ENCODE peak calls at places on chromosomes 7 and 10, in seven cellular contexts. One of them, this sample, is unnamed.

GRCh38 chr7:152760384-152761115 is 998 bp downstream of the ACTR3B start:
- DNase-seq in NT2/D1: no peak
- DNase-seq in GM23338: peak
- DNase-seq in neuronal stem cell: no peak
- DNase-seq in aorta: no peak
- DNase-seq in transverse colon: no peak
- DNase-seq in GM12878: no peak
- DNase-seq in this sample: no peak

GRCh38 chr7:4151926-4152549 is 530.1 kb upstream of the FOXK1 start:
- DNase-seq in NT2/D1: no peak
- DNase-seq in GM23338: no peak
- DNase-seq in neuronal stem cell: no peak
- DNase-seq in aorta: no peak
- DNase-seq in transverse colon: no peak
- DNase-seq in GM12878: no peak
- DNase-seq in this sample: no peak

GRCh38 chr10:70500812-70501301 is 22.3 kb downstream of the PALD1 start:
- DNase-seq in NT2/D1: no peak
- DNase-seq in GM23338: no peak
- DNase-seq in neuronal stem cell: no peak
- DNase-seq in aorta: no peak
- DNase-seq in transverse colon: no peak
- DNase-seq in GM12878: no peak
- DNase-seq in this sample: no peak

GRCh38 chr10:79331226-79331625 is 16.0 kb upstream of the PPIF start:
- DNase-seq in NT2/D1: no peak
- DNase-seq in GM23338: no peak
- DNase-seq in neuronal stem cell: no peak
- DNase-seq in aorta: peak
- DNase-seq in transverse colon: no peak
- DNase-seq in GM12878: no peak
- DNase-seq in this sample: no peak

GRCh38 chr7:43465581-43466554 is 117.0 kb upstream of the STK17A start:
- DNase-seq in NT2/D1: no peak
- DNase-seq in GM23338: no peak
- DNase-seq in neuronal stem cell: no peak
- DNase-seq in aorta: no peak
- DNase-seq in transverse colon: no peak
- DNase-seq in GM12878: no peak
- DNase-seq in this sample: no peak

GRCh38 chr7:79268730-79269129 is 184.7 kb downstream of the MAGI2 start:
- DNase-seq in NT2/D1: no peak
- DNase-seq in GM23338: no peak
- DNase-seq in neuronal stem cell: no peak
- DNase-seq in aorta: no peak
- DNase-seq in transverse colon: no peak
- DNase-seq in GM12878: no peak
- DNase-seq in this sample: no peak

GRCh38 chr7:132825932-132826480 is 249.7 kb upstream of the PLXNA4 start:
- DNase-seq in NT2/D1: no peak
- DNase-seq in GM23338: no peak
- DNase-seq in neuronal stem cell: no peak
- DNase-seq in aorta: no peak
- DNase-seq in transverse colon: no peak
- DNase-seq in GM12878: no peak
- DNase-seq in this sample: no peak

GRCh38 chr7:22550514-22551010 is 50.6 kb upstream of the STEAP1B start:
- DNase-seq in NT2/D1: no peak
- DNase-seq in GM23338: no peak
- DNase-seq in neuronal stem cell: no peak
- DNase-seq in aorta: no peak
- DNase-seq in transverse colon: no peak
- DNase-seq in GM12878: no peak
- DNase-seq in this sample: no peak

GRCh38 chr10:65602182-65602865 is 1323.5 kb upstream of the LRRTM3 start:
- DNase-seq in NT2/D1: no peak
- DNase-seq in GM23338: no peak
- DNase-seq in neuronal stem cell: no peak
- DNase-seq in aorta: no peak
- DNase-seq in transverse colon: no peak
- DNase-seq in GM12878: no peak
- DNase-seq in this sample: no peak

GRCh38 chr7:24609059-24609458 is 35.8 kb downstream of the PALS2 start:
- DNase-seq in NT2/D1: no peak
- DNase-seq in GM23338: peak
- DNase-seq in neuronal stem cell: no peak
- DNase-seq in aorta: no peak
- DNase-seq in transverse colon: no peak
- DNase-seq in GM12878: no peak
- DNase-seq in this sample: no peak

GRCh38 chr10:97327348-97328294 is 6.9 kb downstream of the FRAT2 start:
- DNase-seq in NT2/D1: no peak
- DNase-seq in GM23338: no peak
- DNase-seq in neuronal stem cell: no peak
- DNase-seq in aorta: no peak
- DNase-seq in transverse colon: no peak
- DNase-seq in GM12878: no peak
- DNase-seq in this sample: no peak

GRCh38 chr10:17290226-17290625 is 62.2 kb downstream of the VIM start:
- DNase-seq in NT2/D1: no peak
- DNase-seq in GM23338: peak
- DNase-seq in neuronal stem cell: no peak
- DNase-seq in aorta: no peak
- DNase-seq in transverse colon: no peak
- DNase-seq in GM12878: no peak
- DNase-seq in this sample: no peak

GRCh38 chr7:150986099-150986512 is 4.7 kb upstream of the NOS3 start:
- DNase-seq in NT2/D1: no peak
- DNase-seq in GM23338: peak
- DNase-seq in neuronal stem cell: no peak
- DNase-seq in aorta: no peak
- DNase-seq in transverse colon: peak
- DNase-seq in GM12878: no peak
- DNase-seq in this sample: no peak

GRCh38 chr10:101576229-101576863 is 11.7 kb downstream of the POLL start:
- DNase-seq in NT2/D1: no peak
- DNase-seq in GM23338: no peak
- DNase-seq in neuronal stem cell: no peak
- DNase-seq in aorta: peak
- DNase-seq in transverse colon: no peak
- DNase-seq in GM12878: no peak
- DNase-seq in this sample: no peak

GRCh38 chr7:11858668-11859302 is 26.8 kb upstream of the THSD7A start:
- DNase-seq in NT2/D1: no peak
- DNase-seq in GM23338: no peak
- DNase-seq in neuronal stem cell: no peak
- DNase-seq in aorta: no peak
- DNase-seq in transverse colon: no peak
- DNase-seq in GM12878: no peak
- DNase-seq in this sample: no peak

GRCh38 chr7:11760372-11760771 is 71.6 kb downstream of the THSD7A start:
- DNase-seq in NT2/D1: no peak
- DNase-seq in GM23338: no peak
- DNase-seq in neuronal stem cell: no peak
- DNase-seq in aorta: no peak
- DNase-seq in transverse colon: no peak
- DNase-seq in GM12878: no peak
- DNase-seq in this sample: no peak

GRCh38 chr10:119575506-119575905 is 21.3 kb downstream of the TIAL1 start:
- DNase-seq in NT2/D1: no peak
- DNase-seq in GM23338: no peak
- DNase-seq in neuronal stem cell: no peak
- DNase-seq in aorta: no peak
- DNase-seq in transverse colon: no peak
- DNase-seq in GM12878: no peak
- DNase-seq in this sample: no peak

GRCh38 chr10:84390364-84390763 is 62.0 kb downstream of the CCSER2 start:
- DNase-seq in NT2/D1: no peak
- DNase-seq in GM23338: no peak
- DNase-seq in neuronal stem cell: no peak
- DNase-seq in aorta: no peak
- DNase-seq in transverse colon: no peak
- DNase-seq in GM12878: no peak
- DNase-seq in this sample: no peak

GRCh38 chr7:105478606-105479005 is 43.5 kb downstream of the PUS7 start:
- DNase-seq in NT2/D1: no peak
- DNase-seq in GM23338: no peak
- DNase-seq in neuronal stem cell: no peak
- DNase-seq in aorta: no peak
- DNase-seq in transverse colon: no peak
- DNase-seq in GM12878: no peak
- DNase-seq in this sample: no peak

GRCh38 chr7:151742713-151743480 is 134.0 kb downstream of the PRKAG2 start:
- DNase-seq in NT2/D1: peak
- DNase-seq in GM23338: peak
- DNase-seq in neuronal stem cell: peak
- DNase-seq in aorta: no peak
- DNase-seq in transverse colon: no peak
- DNase-seq in GM12878: no peak
- DNase-seq in this sample: no peak

GRCh38 chr7:106068986-106069385 is 43.1 kb downstream of the SYPL1 start:
- DNase-seq in NT2/D1: no peak
- DNase-seq in GM23338: no peak
- DNase-seq in neuronal stem cell: no peak
- DNase-seq in aorta: no peak
- DNase-seq in transverse colon: no peak
- DNase-seq in GM12878: no peak
- DNase-seq in this sample: no peak

GRCh38 chr7:130350945-130351663 is 6.5 kb downstream of the CPA5 start:
- DNase-seq in NT2/D1: no peak
- DNase-seq in GM23338: no peak
- DNase-seq in neuronal stem cell: no peak
- DNase-seq in aorta: no peak
- DNase-seq in transverse colon: no peak
- DNase-seq in GM12878: peak
- DNase-seq in this sample: peak

GRCh38 chr7:151085691-151086620 is at the start of gene AGAP3:
- DNase-seq in NT2/D1: no peak
- DNase-seq in GM23338: peak
- DNase-seq in neuronal stem cell: peak
- DNase-seq in aorta: peak
- DNase-seq in transverse colon: peak
- DNase-seq in GM12878: no peak
- DNase-seq in this sample: no peak

DNA sequence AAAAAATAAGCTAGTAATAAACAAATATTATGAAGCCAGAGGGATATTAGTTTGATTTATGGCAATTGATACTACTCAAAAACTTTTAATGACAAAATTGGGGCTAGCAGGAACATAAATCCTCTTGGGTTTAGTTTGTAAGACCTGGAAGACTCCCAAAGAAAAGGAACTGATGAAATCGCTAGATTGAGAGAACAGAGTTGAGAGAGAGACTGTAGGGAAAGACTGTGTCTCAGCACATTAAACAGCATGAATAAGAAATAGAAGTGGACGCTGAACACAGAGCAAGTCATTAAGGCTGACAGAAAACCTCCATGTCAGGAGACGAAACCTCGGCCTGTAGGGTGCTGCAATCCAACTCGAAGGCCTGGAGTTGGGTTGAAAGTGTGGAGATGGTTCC is 56.4 kb downstream of the ICA1 start:
- DNase-seq in NT2/D1: no peak
- DNase-seq in GM23338: no peak
- DNase-seq in neuronal stem cell: no peak
- DNase-seq in aorta: no peak
- DNase-seq in transverse colon: no peak
- DNase-seq in GM12878: no peak
- DNase-seq in this sample: no peak
- H3K4me3 ChIP-seq in NT2/D1: no peak
- H3K4me3 ChIP-seq in GM23338: no peak
- H3K4me3 ChIP-seq in neuronal stem cell: no peak
- H3K4me3 ChIP-seq in aorta: no peak
- H3K4me3 ChIP-seq in transverse colon: no peak
- H3K4me3 ChIP-seq in GM12878: no peak
- H3K4me3 ChIP-seq in this sample: no peak

GRCh38 chr10:103854265-103854686 is 1.1 kb downstream of the SH3PXD2A start:
- DNase-seq in NT2/D1: no peak
- DNase-seq in GM23338: peak
- DNase-seq in neuronal stem cell: peak
- DNase-seq in aorta: no peak
- DNase-seq in transverse colon: peak
- DNase-seq in GM12878: no peak
- DNase-seq in this sample: no peak

GRCh38 chr10:103854687-103855423 is 521 bp downstream of the SH3PXD2A start:
- DNase-seq in NT2/D1: no peak
- DNase-seq in GM23338: peak
- DNase-seq in neuronal stem cell: no peak
- DNase-seq in aorta: peak
- DNase-seq in transverse colon: peak
- DNase-seq in GM12878: no peak
- DNase-seq in this sample: no peak

GRCh38 chr10:103852189-103852711 is 3.1 kb downstream of the SH3PXD2A start:
- DNase-seq in NT2/D1: no peak
- DNase-seq in GM23338: no peak
- DNase-seq in neuronal stem cell: no peak
- DNase-seq in aorta: no peak
- DNase-seq in transverse colon: peak
- DNase-seq in GM12878: no peak
- DNase-seq in this sample: no peak

GRCh38 chr10:103852856-103853255 is 2.5 kb downstream of the SH3PXD2A start:
- DNase-seq in NT2/D1: no peak
- DNase-seq in GM23338: no peak
- DNase-seq in neuronal stem cell: no peak
- DNase-seq in aorta: no peak
- DNase-seq in transverse colon: no peak
- DNase-seq in GM12878: no peak
- DNase-seq in this sample: no peak

GRCh38 chr10:103853428-103854264 is 1.7 kb downstream of the SH3PXD2A start:
- DNase-seq in NT2/D1: no peak
- DNase-seq in GM23338: no peak
- DNase-seq in neuronal stem cell: no peak
- DNase-seq in aorta: no peak
- DNase-seq in transverse colon: peak
- DNase-seq in GM12878: no peak
- DNase-seq in this sample: no peak
- H3K4me3 ChIP-seq in NT2/D1: peak
- H3K4me3 ChIP-seq in GM23338: peak
- H3K4me3 ChIP-seq in neuronal stem cell: no peak
- H3K4me3 ChIP-seq in aorta: no peak
- H3K4me3 ChIP-seq in transverse colon: peak
- H3K4me3 ChIP-seq in GM12878: no peak
- H3K4me3 ChIP-seq in this sample: no peak

DNA sequence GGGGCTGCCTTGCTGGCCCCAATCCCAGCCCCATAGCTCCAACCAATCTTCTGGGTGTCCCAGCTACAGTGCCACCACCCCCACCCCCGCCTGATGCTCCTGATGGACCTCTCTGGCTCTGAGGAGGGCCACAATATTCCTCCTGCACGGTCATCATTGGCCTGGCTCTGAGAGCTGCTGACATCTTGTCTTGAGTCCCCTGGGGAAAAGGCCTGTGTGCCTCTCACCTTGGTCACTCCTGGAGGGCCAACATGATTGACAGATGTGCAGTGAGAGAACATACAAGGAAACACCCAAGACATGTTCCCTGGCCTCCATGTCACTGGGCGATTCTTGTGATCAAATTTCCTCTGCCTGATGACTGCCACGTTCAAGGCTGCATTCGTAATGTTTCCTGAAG is 7.7 kb downstream of the GDF2 start:
- DNase-seq in NT2/D1: no peak
- DNase-seq in GM23338: no peak
- DNase-seq in neuronal stem cell: no peak
- DNase-seq in aorta: no peak
- DNase-seq in transverse colon: no peak
- DNase-seq in GM12878: no peak
- DNase-seq in this sample: no peak
- H3K4me3 ChIP-seq in NT2/D1: no peak
- H3K4me3 ChIP-seq in GM23338: no peak
- H3K4me3 ChIP-seq in neuronal stem cell: no peak
- H3K4me3 ChIP-seq in aorta: no peak
- H3K4me3 ChIP-seq in transverse colon: no peak
- H3K4me3 ChIP-seq in GM12878: no peak
- H3K4me3 ChIP-seq in this sample: no peak

GRCh38 chr10:114629824-114630430 is 28.1 kb downstream of the ABLIM1 start:
- DNase-seq in NT2/D1: no peak
- DNase-seq in GM23338: no peak
- DNase-seq in neuronal stem cell: no peak
- DNase-seq in aorta: no peak
- DNase-seq in transverse colon: no peak
- DNase-seq in GM12878: no peak
- DNase-seq in this sample: no peak
- H3K4me3 ChIP-seq in NT2/D1: no peak
- H3K4me3 ChIP-seq in GM23338: no peak
- H3K4me3 ChIP-seq in neuronal stem cell: no peak
- H3K4me3 ChIP-seq in aorta: no peak
- H3K4me3 ChIP-seq in transverse colon: no peak
- H3K4me3 ChIP-seq in GM12878: no peak
- H3K4me3 ChIP-seq in this sample: no peak

This sample was measured in GM12864.